ENCODE peak calls at places on chromosomes 13 and 19, in four cellular contexts. M is SK-N-SH, U is HCT116, G is GM12878. A is an unnamed sample.

GRCh38 chr13:24700539-24700938 is 20.3 kb downstream of the ATP12A start:
- DNase-seq in U (no peak), G (no peak), M (no peak), A (no peak)

GRCh38 chr19:46598372-46598917 is 2.7 kb upstream of the CALM3 start:
- DNase-seq in G (no peak), M (no peak), U (no peak), A (no peak)

GRCh38 chr19:2974342-2974932 is 2.9 kb upstream of the TLE6 start:
- DNase-seq in M (no peak), G (no peak), U (no peak), A (no peak)

GRCh38 chr19:42386974-42387707 is 3.0 kb downstream of the CNFN start:
- DNase-seq in U (peak), M (peak), G (no peak), A (peak)

GRCh38 chr19:48798937-48799336 is 11.9 kb downstream of the BCAT2 start:
- DNase-seq in M (peak), G (peak), U (no peak), A (no peak)

GRCh38 chr13:79560954-79561353 is 80.0 kb downstream of the NDFIP2 start:
- DNase-seq in U (no peak), M (no peak), G (no peak), A (no peak)

GRCh38 chr13:62040806-62041205 is 625.2 kb upstream of the PCDH20 start:
- DNase-seq in G (no peak), U (no peak), M (no peak), A (peak)

GRCh38 chr19:16338470-16339360 is 14.1 kb downstream of the KLF2 start:
- DNase-seq in M (no peak), G (peak), U (peak), A (no peak)

GRCh38 chr13:85575110-85575509 is 224.1 kb downstream of the SLITRK6 start:
- DNase-seq in M (peak), U (no peak), G (no peak), A (no peak)

GRCh38 chr19:32188921-32189320 is 156.5 kb upstream of the ZNF507 start:
- DNase-seq in U (no peak), G (no peak), M (no peak), A (no peak)

DNA sequence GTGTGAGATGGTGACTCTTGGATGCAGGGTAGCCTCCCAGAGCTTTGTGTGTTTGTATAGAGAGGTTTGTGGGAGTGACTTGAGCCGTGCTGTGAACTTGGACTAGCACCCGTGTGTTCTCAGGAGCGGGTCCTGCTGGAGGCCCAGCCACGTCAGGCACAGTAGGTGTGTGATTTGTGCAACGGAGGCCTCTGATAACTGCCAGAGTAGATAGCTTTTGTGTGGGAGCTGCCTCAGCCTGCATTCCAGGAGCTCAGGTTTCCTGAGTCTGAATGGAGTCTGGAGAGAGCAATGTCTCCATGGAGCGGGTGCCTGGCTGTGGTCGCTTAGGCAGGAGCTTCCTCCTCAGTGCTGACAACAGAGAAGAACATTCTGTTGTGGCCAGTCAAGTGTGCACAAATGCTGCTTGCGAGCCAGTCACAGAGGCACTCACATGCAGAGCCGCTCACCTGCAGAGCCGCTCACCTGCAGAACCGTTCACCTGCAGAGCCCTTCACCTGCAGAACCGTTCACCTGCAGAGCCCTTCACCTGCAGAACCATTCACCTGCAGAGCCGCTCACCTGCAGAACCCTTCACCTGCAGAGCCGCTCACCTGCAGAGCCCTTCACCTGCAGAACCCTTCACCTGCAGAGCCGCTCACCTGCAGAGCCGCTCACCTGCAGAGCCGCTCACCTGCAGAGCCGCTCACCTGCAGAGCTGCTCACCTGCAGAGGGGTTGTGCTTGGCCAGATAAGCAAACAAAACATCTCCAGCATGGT is 32.6 kb downstream of the TFDP1 start:
- DNase-seq in M (no peak), G (no peak), U (no peak), A (no peak)
- TF ChIP-seq JUND in M (no peak), G (no peak), U (no peak), A (no peak)

GRCh38 chr13:20358022-20358421 is 125.9 kb upstream of the GJB6 start:
- DNase-seq in M (no peak), G (no peak), U (no peak), A (no peak)

GRCh38 chr13:20360041-20360491 is 127.9 kb upstream of the GJB6 start:
- DNase-seq in G (no peak), U (no peak), M (no peak), A (no peak)

GRCh38 chr13:20356437-20356836 is 124.3 kb upstream of the GJB6 start:
- DNase-seq in M (no peak), U (no peak), G (no peak), A (no peak)

GRCh38 chr13:20360835-20361412 is 128.8 kb upstream of the GJB6 start:
- DNase-seq in U (no peak), M (no peak), G (no peak), A (no peak)

DNA sequence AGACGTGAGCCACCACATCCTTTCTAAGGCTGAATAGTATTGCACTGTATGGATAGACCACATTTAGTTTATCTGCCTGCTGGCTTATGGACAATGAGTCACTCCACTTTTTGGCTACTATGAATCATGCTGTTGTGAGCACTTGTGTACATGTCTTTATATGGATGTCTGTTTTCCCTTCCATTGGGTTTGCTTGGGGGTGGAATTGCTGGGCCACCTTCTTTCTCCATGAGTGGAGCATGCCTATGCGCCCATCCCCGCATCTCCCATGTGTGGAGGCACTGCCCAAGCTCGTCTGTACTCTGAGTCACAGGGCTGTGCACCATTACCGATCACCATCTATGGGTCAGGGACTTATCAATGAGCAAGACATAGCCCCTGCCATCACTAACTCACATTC is 127.2 kb upstream of the GJB6 start:
- DNase-seq in M (no peak), U (peak), G (no peak), A (no peak)
- TF ChIP-seq JUND in M (peak), U (no peak), G (no peak), A (no peak)

GRCh38 chr19:54452626-54453025 is 3.6 kb downstream of the LENG8 start:
- DNase-seq in U (no peak), G (no peak), M (no peak), A (no peak)

GRCh38 chr19:54455786-54456422 is 6.9 kb downstream of the LENG8 start:
- DNase-seq in U (no peak), G (no peak), M (no peak), A (no peak)

GRCh38 chr19:54454781-54455675 is 6.0 kb downstream of the LENG8 start:
- DNase-seq in U (no peak), M (no peak), G (no peak), A (no peak)

GRCh38 chr19:54451997-54452396 is 3.0 kb downstream of the LENG8 start:
- DNase-seq in U (no peak), M (no peak), G (no peak), A (no peak)

DNA sequence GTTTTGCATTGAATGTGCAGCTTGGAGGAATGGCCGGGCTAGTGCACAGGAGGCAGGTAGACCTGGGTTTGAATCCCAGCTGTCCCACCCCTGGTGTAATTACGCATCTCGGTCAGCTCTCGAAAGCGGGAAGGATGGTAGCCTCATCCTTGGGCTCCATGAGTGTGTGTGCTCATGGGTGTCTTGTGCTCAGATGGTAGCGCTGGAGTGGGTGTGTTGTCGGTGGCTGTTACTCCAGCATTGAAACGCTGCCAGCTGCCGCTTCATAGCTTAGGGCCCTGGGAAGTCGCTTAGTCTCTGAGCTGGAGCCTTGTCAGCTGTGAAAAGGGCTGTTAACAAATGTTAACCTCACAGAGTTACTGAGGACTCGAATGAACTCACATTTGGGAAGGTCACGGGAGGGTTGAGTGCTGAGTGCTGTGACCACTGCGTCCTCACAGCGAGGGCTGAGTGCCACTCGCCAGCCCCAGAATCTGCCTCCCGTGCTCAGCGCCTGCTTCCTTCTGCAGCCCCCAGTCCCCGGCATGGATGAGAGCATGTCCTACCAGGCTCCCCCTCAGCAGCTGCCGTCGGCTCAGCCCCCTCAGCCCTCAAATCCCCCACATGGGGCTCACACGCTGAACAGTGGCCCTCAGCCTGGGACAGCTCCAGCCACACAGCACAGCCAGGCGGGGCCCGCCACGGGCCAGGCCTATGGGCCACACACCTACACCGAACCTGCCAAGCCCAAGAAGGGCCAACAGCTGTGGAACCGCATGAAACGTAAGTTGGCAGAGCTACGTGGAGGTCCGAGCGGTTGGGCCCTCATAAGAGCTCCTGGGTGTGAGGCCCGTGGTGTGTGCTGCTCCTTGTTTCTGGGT is 5.2 kb downstream of the LENG8 start:
- DNase-seq in U (no peak), G (no peak), M (no peak), A (no peak)
- TF ChIP-seq JUND in U (no peak), G (no peak), M (no peak), A (no peak)

DNA sequence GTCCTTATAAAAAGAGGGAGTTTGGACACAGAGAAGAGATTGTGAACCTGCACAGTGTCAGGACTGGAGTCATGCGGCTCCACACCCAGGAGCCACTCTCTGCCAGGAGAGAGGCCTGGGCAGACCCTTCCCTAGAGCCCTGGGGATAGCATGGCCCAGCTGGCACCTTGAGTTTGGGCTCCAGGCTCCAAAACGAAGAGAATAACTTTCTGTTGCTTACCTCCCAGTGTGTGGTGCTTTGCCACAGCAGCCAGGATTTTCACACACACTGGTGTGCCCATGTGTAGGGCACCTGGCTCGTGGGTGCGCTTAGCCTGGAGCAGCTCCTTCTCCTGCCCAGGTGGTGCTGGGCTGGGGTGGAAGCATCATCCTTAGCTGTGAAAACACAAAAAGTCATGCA is 344.3 kb downstream of the TEX29 start:
- DNase-seq in U (no peak), M (no peak), G (no peak), A (no peak)
- TF ChIP-seq JUND in U (no peak), M (no peak), G (no peak), A (no peak)

GRCh38 chr13:94968040-94968756 is 255.9 kb upstream of the SOX21 start:
- DNase-seq in G (no peak), M (peak), U (no peak), A (no peak)
- TF ChIP-seq JUND in G (no peak), M (no peak), U (no peak), A (no peak)

GRCh38 chr19:17703823-17704463 is 15.3 kb upstream of the MAP1S start:
- DNase-seq in M (peak), G (no peak), U (peak), A (no peak)

GRCh38 chr19:17711851-17712250 is 7.4 kb upstream of the MAP1S start:
- DNase-seq in U (no peak), G (no peak), M (no peak), A (no peak)

DNA sequence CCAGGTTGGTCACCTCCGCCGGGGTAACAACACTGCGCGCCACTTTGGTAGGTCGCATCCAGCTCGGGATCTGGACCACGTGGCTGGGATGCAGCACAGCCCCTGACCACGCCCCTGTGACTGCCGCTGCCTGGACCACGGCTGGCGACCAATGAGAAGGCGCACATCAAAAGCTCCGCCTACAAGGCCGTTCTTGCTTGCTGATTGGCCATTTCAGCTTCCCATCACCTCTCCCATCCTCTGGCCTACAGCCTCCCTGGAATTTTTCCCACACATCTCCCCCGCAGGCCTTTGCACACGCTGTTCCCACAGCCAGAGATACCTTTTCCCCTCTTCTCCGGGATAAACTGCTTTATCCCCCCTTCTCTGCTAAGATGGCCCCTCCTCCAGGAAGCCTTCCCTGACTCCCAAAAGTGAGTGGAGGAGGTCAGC is 12.5 kb upstream of the MAP1S start:
- DNase-seq in M (peak), G (no peak), U (peak), A (peak)
- TF ChIP-seq JUND in M (no peak), G (no peak), U (no peak), A (no peak)

A was measured in T47D.